ENCODE peak calls at places on chromosomes 5 and 9, in six cellular contexts. One of them, this sample, is unnamed.

GRCh38 chr9:95857122-95857521 is 18.4 kb upstream of the ERCC6L2 start:
- DNase-seq in fibroblast of pulmonary artery: peak
- DNase-seq in iPS DF 6.9: no peak
- DNase-seq in hepatocyte: peak
- DNase-seq in body of pancreas: no peak
- DNase-seq in fibroblast of the aortic adventitia: peak
- DNase-seq in this sample: peak

GRCh38 chr5:139636207-139636792 is 11.8 kb upstream of the CXXC5 start:
- DNase-seq in fibroblast of pulmonary artery: no peak
- DNase-seq in iPS DF 6.9: no peak
- DNase-seq in hepatocyte: peak
- DNase-seq in body of pancreas: peak
- DNase-seq in fibroblast of the aortic adventitia: no peak
- DNase-seq in this sample: no peak

GRCh38 chr5:43042176-43042625 is 2.1 kb upstream of the ANXA2R start:
- DNase-seq in fibroblast of pulmonary artery: peak
- DNase-seq in iPS DF 6.9: no peak
- DNase-seq in hepatocyte: peak
- DNase-seq in body of pancreas: peak
- DNase-seq in fibroblast of the aortic adventitia: peak
- DNase-seq in this sample: peak

GRCh38 chr9:131422241-131422792 is 28.4 kb downstream of the PRRC2B start:
- DNase-seq in fibroblast of pulmonary artery: no peak
- DNase-seq in iPS DF 6.9: no peak
- DNase-seq in hepatocyte: peak
- DNase-seq in body of pancreas: peak
- DNase-seq in fibroblast of the aortic adventitia: no peak
- DNase-seq in this sample: peak

GRCh38 chr5:112914584-112914983 is 7.4 kb downstream of the REEP5 start:
- DNase-seq in fibroblast of pulmonary artery: peak
- DNase-seq in iPS DF 6.9: no peak
- DNase-seq in hepatocyte: peak
- DNase-seq in body of pancreas: no peak
- DNase-seq in fibroblast of the aortic adventitia: no peak
- DNase-seq in this sample: peak

GRCh38 chr9:116274293-116274692 is 120.7 kb downstream of the PAPPA start:
- DNase-seq in fibroblast of pulmonary artery: peak
- DNase-seq in iPS DF 6.9: no peak
- DNase-seq in hepatocyte: no peak
- DNase-seq in body of pancreas: no peak
- DNase-seq in fibroblast of the aortic adventitia: peak
- DNase-seq in this sample: peak

GRCh38 chr9:123669355-123669754 is 260.6 kb downstream of the DENND1A start:
- DNase-seq in fibroblast of pulmonary artery: no peak
- DNase-seq in iPS DF 6.9: no peak
- DNase-seq in hepatocyte: no peak
- DNase-seq in body of pancreas: no peak
- DNase-seq in fibroblast of the aortic adventitia: no peak
- DNase-seq in this sample: no peak

GRCh38 chr9:91151014-91151740 is 210.5 kb downstream of the AUH start:
- DNase-seq in fibroblast of pulmonary artery: peak
- DNase-seq in iPS DF 6.9: no peak
- DNase-seq in hepatocyte: no peak
- DNase-seq in body of pancreas: no peak
- DNase-seq in fibroblast of the aortic adventitia: peak
- DNase-seq in this sample: peak

GRCh38 chr9:110288503-110288902 is 32.2 kb upstream of the TXN start:
- DNase-seq in fibroblast of pulmonary artery: no peak
- DNase-seq in iPS DF 6.9: no peak
- DNase-seq in hepatocyte: no peak
- DNase-seq in body of pancreas: peak
- DNase-seq in fibroblast of the aortic adventitia: no peak
- DNase-seq in this sample: no peak

GRCh38 chr5:135072357-135073247 is 38.6 kb upstream of the PITX1 start:
- DNase-seq in fibroblast of pulmonary artery: no peak
- DNase-seq in iPS DF 6.9: no peak
- DNase-seq in hepatocyte: no peak
- DNase-seq in body of pancreas: no peak
- DNase-seq in fibroblast of the aortic adventitia: no peak
- DNase-seq in this sample: no peak

GRCh38 chr9:91424403-91425176 is 958 bp upstream of the NFIL3 start:
- DNase-seq in fibroblast of pulmonary artery: peak
- DNase-seq in iPS DF 6.9: no peak
- DNase-seq in hepatocyte: peak
- DNase-seq in body of pancreas: peak
- DNase-seq in fibroblast of the aortic adventitia: peak
- DNase-seq in this sample: peak

GRCh38 chr9:69218166-69218565 is 44.1 kb downstream of the TJP2 start:
- DNase-seq in fibroblast of pulmonary artery: no peak
- DNase-seq in iPS DF 6.9: no peak
- DNase-seq in hepatocyte: no peak
- DNase-seq in body of pancreas: no peak
- DNase-seq in fibroblast of the aortic adventitia: no peak
- DNase-seq in this sample: no peak

GRCh38 chr5:158658439-158659230 is 441.1 kb downstream of the EBF1 start:
- DNase-seq in fibroblast of pulmonary artery: no peak
- DNase-seq in iPS DF 6.9: peak
- DNase-seq in hepatocyte: no peak
- DNase-seq in body of pancreas: no peak
- DNase-seq in fibroblast of the aortic adventitia: peak
- DNase-seq in this sample: peak

DNA sequence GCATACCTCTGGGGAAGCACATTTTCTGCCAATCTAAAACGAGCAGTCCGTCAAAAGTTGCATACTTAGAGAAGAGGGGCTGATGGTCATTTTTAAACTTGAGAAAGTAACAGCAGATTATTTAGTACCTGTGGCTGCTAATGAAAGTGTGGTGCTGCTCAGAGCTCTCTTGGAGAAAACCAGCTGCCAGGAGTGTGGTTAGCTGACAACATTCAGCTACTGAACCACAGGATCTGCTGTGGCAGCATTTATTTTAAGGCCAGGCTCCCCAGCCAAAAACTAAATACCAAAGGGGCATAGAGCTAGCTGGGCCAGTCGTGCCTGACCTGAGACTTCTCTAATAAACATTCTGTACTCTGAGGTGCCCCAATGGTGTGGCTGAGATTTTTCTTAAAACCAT is 203.6 kb downstream of the EDIL3 start:
- DNase-seq in fibroblast of pulmonary artery: no peak
- DNase-seq in iPS DF 6.9: no peak
- DNase-seq in hepatocyte: no peak
- DNase-seq in body of pancreas: no peak
- DNase-seq in fibroblast of the aortic adventitia: peak
- DNase-seq in this sample: peak
- H3K4me3 ChIP-seq in fibroblast of pulmonary artery: no peak
- H3K4me3 ChIP-seq in iPS DF 6.9: no peak
- H3K4me3 ChIP-seq in hepatocyte: no peak
- H3K4me3 ChIP-seq in body of pancreas: no peak
- H3K4me3 ChIP-seq in fibroblast of the aortic adventitia: no peak
- H3K4me3 ChIP-seq in this sample: no peak

GRCh38 chr9:105297442-105298097 is 53.1 kb downstream of the SLC44A1 start:
- DNase-seq in fibroblast of pulmonary artery: no peak
- DNase-seq in iPS DF 6.9: no peak
- DNase-seq in hepatocyte: no peak
- DNase-seq in body of pancreas: no peak
- DNase-seq in fibroblast of the aortic adventitia: no peak
- DNase-seq in this sample: no peak

GRCh38 chr9:105296889-105297288 is 52.4 kb downstream of the SLC44A1 start:
- DNase-seq in fibroblast of pulmonary artery: peak
- DNase-seq in iPS DF 6.9: no peak
- DNase-seq in hepatocyte: peak
- DNase-seq in body of pancreas: no peak
- DNase-seq in fibroblast of the aortic adventitia: peak
- DNase-seq in this sample: peak

GRCh38 chr9:105295986-105296385 is 51.5 kb downstream of the SLC44A1 start:
- DNase-seq in fibroblast of pulmonary artery: peak
- DNase-seq in iPS DF 6.9: no peak
- DNase-seq in hepatocyte: no peak
- DNase-seq in body of pancreas: no peak
- DNase-seq in fibroblast of the aortic adventitia: peak
- DNase-seq in this sample: peak

GRCh38 chr9:105295151-105295550 is 50.7 kb downstream of the SLC44A1 start:
- DNase-seq in fibroblast of pulmonary artery: no peak
- DNase-seq in iPS DF 6.9: no peak
- DNase-seq in hepatocyte: no peak
- DNase-seq in body of pancreas: no peak
- DNase-seq in fibroblast of the aortic adventitia: no peak
- DNase-seq in this sample: no peak

DNA sequence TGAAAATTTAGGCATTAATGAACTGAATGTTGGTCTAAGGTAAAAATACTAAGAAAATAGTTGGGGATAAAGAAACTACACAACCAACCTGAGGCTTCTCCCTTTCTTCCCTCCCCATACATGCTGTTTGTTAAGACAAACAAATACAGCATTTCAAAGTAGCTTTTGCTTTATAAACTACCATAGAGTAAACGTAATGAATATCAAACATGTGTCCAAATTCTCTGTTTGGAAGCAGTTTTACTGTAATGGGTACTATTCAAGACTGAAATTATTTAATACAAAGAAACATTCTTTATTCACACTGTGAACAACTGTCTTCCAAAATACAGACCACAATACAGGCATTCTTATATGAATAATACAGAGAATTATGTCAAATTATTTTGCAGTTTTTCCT is 52.0 kb downstream of the SLC44A1 start:
- DNase-seq in fibroblast of pulmonary artery: peak
- DNase-seq in iPS DF 6.9: no peak
- DNase-seq in hepatocyte: no peak
- DNase-seq in body of pancreas: no peak
- DNase-seq in fibroblast of the aortic adventitia: no peak
- DNase-seq in this sample: no peak
- H3K4me3 ChIP-seq in fibroblast of pulmonary artery: no peak
- H3K4me3 ChIP-seq in iPS DF 6.9: no peak
- H3K4me3 ChIP-seq in hepatocyte: no peak
- H3K4me3 ChIP-seq in body of pancreas: no peak
- H3K4me3 ChIP-seq in fibroblast of the aortic adventitia: no peak
- H3K4me3 ChIP-seq in this sample: no peak

GRCh38 chr5:29790281-29790680 is 1403.2 kb upstream of the CDH6 start:
- DNase-seq in fibroblast of pulmonary artery: no peak
- DNase-seq in iPS DF 6.9: no peak
- DNase-seq in hepatocyte: no peak
- DNase-seq in body of pancreas: no peak
- DNase-seq in fibroblast of the aortic adventitia: no peak
- DNase-seq in this sample: no peak
- H3K4me3 ChIP-seq in fibroblast of pulmonary artery: no peak
- H3K4me3 ChIP-seq in iPS DF 6.9: no peak
- H3K4me3 ChIP-seq in hepatocyte: no peak
- H3K4me3 ChIP-seq in body of pancreas: no peak
- H3K4me3 ChIP-seq in fibroblast of the aortic adventitia: no peak
- H3K4me3 ChIP-seq in this sample: no peak

GRCh38 chr9:87959916-87960581 is 14.3 kb downstream of the CDK20 start:
- DNase-seq in fibroblast of pulmonary artery: peak
- DNase-seq in iPS DF 6.9: no peak
- DNase-seq in hepatocyte: peak
- DNase-seq in body of pancreas: peak
- DNase-seq in fibroblast of the aortic adventitia: peak
- DNase-seq in this sample: no peak

GRCh38 chr9:87954230-87954629 is 20.1 kb downstream of the CDK20 start:
- DNase-seq in fibroblast of pulmonary artery: no peak
- DNase-seq in iPS DF 6.9: no peak
- DNase-seq in hepatocyte: no peak
- DNase-seq in body of pancreas: no peak
- DNase-seq in fibroblast of the aortic adventitia: no peak
- DNase-seq in this sample: no peak

GRCh38 chr9:87963770-87964169 is 10.6 kb downstream of the CDK20 start:
- DNase-seq in fibroblast of pulmonary artery: no peak
- DNase-seq in iPS DF 6.9: no peak
- DNase-seq in hepatocyte: no peak
- DNase-seq in body of pancreas: no peak
- DNase-seq in fibroblast of the aortic adventitia: no peak
- DNase-seq in this sample: no peak

GRCh38 chr9:87958591-87958990 is 15.7 kb downstream of the CDK20 start:
- DNase-seq in fibroblast of pulmonary artery: no peak
- DNase-seq in iPS DF 6.9: no peak
- DNase-seq in hepatocyte: no peak
- DNase-seq in body of pancreas: no peak
- DNase-seq in fibroblast of the aortic adventitia: no peak
- DNase-seq in this sample: no peak

DNA sequence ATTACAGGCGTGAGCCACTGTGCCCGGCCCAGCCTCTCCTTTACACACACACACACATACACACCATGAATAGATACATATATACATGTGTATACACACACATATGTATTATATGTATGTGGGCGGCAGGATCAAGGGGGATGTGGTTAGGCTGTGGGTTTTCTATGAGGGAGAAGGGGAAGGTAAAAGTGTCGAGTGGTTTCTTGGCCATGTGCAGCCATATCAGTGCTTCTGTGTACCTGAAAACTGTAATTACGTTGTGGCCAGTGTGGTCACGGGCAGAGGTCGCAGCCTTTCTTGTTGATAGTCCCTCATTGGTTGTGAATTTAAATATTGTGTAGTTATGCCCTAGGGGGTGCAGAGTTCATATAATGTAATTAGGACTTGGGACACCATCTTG is 16.5 kb downstream of the CDK20 start:
- DNase-seq in fibroblast of pulmonary artery: no peak
- DNase-seq in iPS DF 6.9: no peak
- DNase-seq in hepatocyte: no peak
- DNase-seq in body of pancreas: no peak
- DNase-seq in fibroblast of the aortic adventitia: no peak
- DNase-seq in this sample: no peak
- H3K4me3 ChIP-seq in fibroblast of pulmonary artery: no peak
- H3K4me3 ChIP-seq in iPS DF 6.9: no peak
- H3K4me3 ChIP-seq in hepatocyte: no peak
- H3K4me3 ChIP-seq in body of pancreas: no peak
- H3K4me3 ChIP-seq in fibroblast of the aortic adventitia: no peak
- H3K4me3 ChIP-seq in this sample: no peak

GRCh38 chr5:35854248-35854647 is 2.4 kb upstream of the IL7R start:
- DNase-seq in fibroblast of pulmonary artery: no peak
- DNase-seq in iPS DF 6.9: no peak
- DNase-seq in hepatocyte: no peak
- DNase-seq in body of pancreas: no peak
- DNase-seq in fibroblast of the aortic adventitia: no peak
- DNase-seq in this sample: no peak
- H3K4me3 ChIP-seq in fibroblast of pulmonary artery: no peak
- H3K4me3 ChIP-seq in iPS DF 6.9: no peak
- H3K4me3 ChIP-seq in hepatocyte: no peak
- H3K4me3 ChIP-seq in body of pancreas: no peak
- H3K4me3 ChIP-seq in fibroblast of the aortic adventitia: no peak
- H3K4me3 ChIP-seq in this sample: no peak

GRCh38 chr9:105658351-105658750 is 3.9 kb upstream of the TAL2 start:
- DNase-seq in fibroblast of pulmonary artery: no peak
- DNase-seq in iPS DF 6.9: no peak
- DNase-seq in hepatocyte: no peak
- DNase-seq in body of pancreas: no peak
- DNase-seq in fibroblast of the aortic adventitia: no peak
- DNase-seq in this sample: no peak

GRCh38 chr9:105663914-105664313 is 1.7 kb downstream of the TAL2 start:
- DNase-seq in fibroblast of pulmonary artery: no peak
- DNase-seq in iPS DF 6.9: no peak
- DNase-seq in hepatocyte: no peak
- DNase-seq in body of pancreas: no peak
- DNase-seq in fibroblast of the aortic adventitia: no peak
- DNase-seq in this sample: no peak

GRCh38 chr9:105667867-105668266 is 5.6 kb downstream of the TAL2 start:
- DNase-seq in fibroblast of pulmonary artery: no peak
- DNase-seq in iPS DF 6.9: no peak
- DNase-seq in hepatocyte: no peak
- DNase-seq in body of pancreas: no peak
- DNase-seq in fibroblast of the aortic adventitia: no peak
- DNase-seq in this sample: no peak

GRCh38 chr9:105661011-105661410 is 1.2 kb upstream of the TAL2 start:
- DNase-seq in fibroblast of pulmonary artery: no peak
- DNase-seq in iPS DF 6.9: no peak
- DNase-seq in hepatocyte: no peak
- DNase-seq in body of pancreas: no peak
- DNase-seq in fibroblast of the aortic adventitia: no peak
- DNase-seq in this sample: no peak

GRCh38 chr9:105662184-105663104 is at the start of gene TAL2:
- DNase-seq in fibroblast of pulmonary artery: no peak
- DNase-seq in iPS DF 6.9: no peak
- DNase-seq in hepatocyte: no peak
- DNase-seq in body of pancreas: no peak
- DNase-seq in fibroblast of the aortic adventitia: no peak
- DNase-seq in this sample: no peak
- H3K4me3 ChIP-seq in fibroblast of pulmonary artery: no peak
- H3K4me3 ChIP-seq in iPS DF 6.9: no peak
- H3K4me3 ChIP-seq in hepatocyte: no peak
- H3K4me3 ChIP-seq in body of pancreas: no peak
- H3K4me3 ChIP-seq in fibroblast of the aortic adventitia: no peak
- H3K4me3 ChIP-seq in this sample: no peak